ENCODE peak calls at places on chromosomes 2 and 18, in ten cellular contexts. One of them, this sample, is unnamed.

GRCh38 chr2:200624660-200625059 is 38.8 kb downstream of the AOX1 start:
- DNase-seq in left colon: no peak
- DNase-seq in OCI-LY7: no peak
- DNase-seq in upper lobe of right lung: no peak
- DNase-seq in HEK293T: no peak
- DNase-seq in uterus: no peak
- DNase-seq in activated CD4-positive, alpha-beta T cell treated with anti-CD3 and anti-CD28 coated beads, Interleukin-2, amount 50 U/mL, for 24 hours: no peak
- DNase-seq in mesothelial cell of epicardium: no peak
- DNase-seq in AG08396: no peak
- DNase-seq in pancreas: no peak
- DNase-seq in this sample: no peak

GRCh38 chr2:160358051-160358450 is 135.6 kb downstream of the RBMS1 start:
- DNase-seq in left colon: no peak
- DNase-seq in activated CD4-positive, alpha-beta T cell treated with anti-CD3 and anti-CD28 coated beads, Interleukin-2, amount 50 U/mL, for 24 hours: no peak
- DNase-seq in upper lobe of right lung: no peak
- DNase-seq in mesothelial cell of epicardium: no peak
- DNase-seq in HEK293T: no peak
- DNase-seq in OCI-LY7: no peak
- DNase-seq in AG08396: no peak
- DNase-seq in pancreas: no peak
- DNase-seq in uterus: no peak
- DNase-seq in this sample: no peak

GRCh38 chr2:43790118-43790517 is 16.3 kb downstream of the DYNC2LI1 start:
- DNase-seq in activated CD4-positive, alpha-beta T cell treated with anti-CD3 and anti-CD28 coated beads, Interleukin-2, amount 50 U/mL, for 24 hours: no peak
- DNase-seq in AG08396: no peak
- DNase-seq in HEK293T: no peak
- DNase-seq in pancreas: no peak
- DNase-seq in mesothelial cell of epicardium: no peak
- DNase-seq in uterus: no peak
- DNase-seq in left colon: no peak
- DNase-seq in OCI-LY7: no peak
- DNase-seq in upper lobe of right lung: no peak
- DNase-seq in this sample: no peak

GRCh38 chr18:79944746-79945117 is 6.7 kb downstream of the SLC66A2 start:
- DNase-seq in upper lobe of right lung: peak
- DNase-seq in activated CD4-positive, alpha-beta T cell treated with anti-CD3 and anti-CD28 coated beads, Interleukin-2, amount 50 U/mL, for 24 hours: no peak
- DNase-seq in HEK293T: no peak
- DNase-seq in left colon: no peak
- DNase-seq in pancreas: no peak
- DNase-seq in uterus: no peak
- DNase-seq in mesothelial cell of epicardium: no peak
- DNase-seq in OCI-LY7: no peak
- DNase-seq in AG08396: no peak
- DNase-seq in this sample: no peak

GRCh38 chr18:12283666-12284065 is 24.4 kb upstream of the TUBB6 start:
- DNase-seq in AG08396: no peak
- DNase-seq in activated CD4-positive, alpha-beta T cell treated with anti-CD3 and anti-CD28 coated beads, Interleukin-2, amount 50 U/mL, for 24 hours: no peak
- DNase-seq in OCI-LY7: no peak
- DNase-seq in mesothelial cell of epicardium: no peak
- DNase-seq in HEK293T: no peak
- DNase-seq in upper lobe of right lung: no peak
- DNase-seq in pancreas: no peak
- DNase-seq in uterus: no peak
- DNase-seq in left colon: no peak
- DNase-seq in this sample: no peak

GRCh38 chr2:223055836-223056235 is 3.8 kb downstream of the KCNE4 start:
- DNase-seq in activated CD4-positive, alpha-beta T cell treated with anti-CD3 and anti-CD28 coated beads, Interleukin-2, amount 50 U/mL, for 24 hours: no peak
- DNase-seq in pancreas: no peak
- DNase-seq in OCI-LY7: no peak
- DNase-seq in HEK293T: no peak
- DNase-seq in mesothelial cell of epicardium: no peak
- DNase-seq in upper lobe of right lung: no peak
- DNase-seq in left colon: no peak
- DNase-seq in uterus: peak
- DNase-seq in AG08396: no peak
- DNase-seq in this sample: no peak

GRCh38 chr2:172672999-172673726 is 62.5 kb upstream of the RAPGEF4 start:
- DNase-seq in uterus: no peak
- DNase-seq in activated CD4-positive, alpha-beta T cell treated with anti-CD3 and anti-CD28 coated beads, Interleukin-2, amount 50 U/mL, for 24 hours: no peak
- DNase-seq in left colon: peak
- DNase-seq in OCI-LY7: no peak
- DNase-seq in pancreas: no peak
- DNase-seq in HEK293T: no peak
- DNase-seq in mesothelial cell of epicardium: no peak
- DNase-seq in upper lobe of right lung: no peak
- DNase-seq in AG08396: no peak
- DNase-seq in this sample: no peak

GRCh38 chr18:53534203-53534602 is 690.3 kb downstream of the MBD2 start:
- DNase-seq in mesothelial cell of epicardium: no peak
- DNase-seq in activated CD4-positive, alpha-beta T cell treated with anti-CD3 and anti-CD28 coated beads, Interleukin-2, amount 50 U/mL, for 24 hours: no peak
- DNase-seq in OCI-LY7: no peak
- DNase-seq in HEK293T: no peak
- DNase-seq in AG08396: no peak
- DNase-seq in pancreas: no peak
- DNase-seq in uterus: no peak
- DNase-seq in left colon: no peak
- DNase-seq in upper lobe of right lung: no peak
- DNase-seq in this sample: no peak

GRCh38 chr2:56681659-56682396 is 498.0 kb downstream of the CCDC85A start:
- DNase-seq in upper lobe of right lung: no peak
- DNase-seq in uterus: no peak
- DNase-seq in OCI-LY7: no peak
- DNase-seq in mesothelial cell of epicardium: no peak
- DNase-seq in pancreas: no peak
- DNase-seq in activated CD4-positive, alpha-beta T cell treated with anti-CD3 and anti-CD28 coated beads, Interleukin-2, amount 50 U/mL, for 24 hours: no peak
- DNase-seq in left colon: no peak
- DNase-seq in HEK293T: no peak
- DNase-seq in AG08396: no peak
- DNase-seq in this sample: no peak

GRCh38 chr18:23337599-23338444 is 115.3 kb upstream of the RIOK3 start:
- DNase-seq in AG08396: no peak
- DNase-seq in mesothelial cell of epicardium: no peak
- DNase-seq in HEK293T: peak
- DNase-seq in left colon: no peak
- DNase-seq in OCI-LY7: no peak
- DNase-seq in upper lobe of right lung: no peak
- DNase-seq in pancreas: no peak
- DNase-seq in uterus: no peak
- DNase-seq in activated CD4-positive, alpha-beta T cell treated with anti-CD3 and anti-CD28 coated beads, Interleukin-2, amount 50 U/mL, for 24 hours: no peak
- DNase-seq in this sample: no peak

GRCh38 chr2:198692907-198693510 is 764.7 kb downstream of the SATB2 start:
- DNase-seq in mesothelial cell of epicardium: no peak
- DNase-seq in activated CD4-positive, alpha-beta T cell treated with anti-CD3 and anti-CD28 coated beads, Interleukin-2, amount 50 U/mL, for 24 hours: no peak
- DNase-seq in OCI-LY7: no peak
- DNase-seq in HEK293T: peak
- DNase-seq in upper lobe of right lung: no peak
- DNase-seq in pancreas: no peak
- DNase-seq in AG08396: no peak
- DNase-seq in left colon: no peak
- DNase-seq in uterus: no peak
- DNase-seq in this sample: no peak

GRCh38 chr2:201858781-201859180 is 52.4 kb downstream of the CDK15 start:
- DNase-seq in mesothelial cell of epicardium: peak
- DNase-seq in HEK293T: no peak
- DNase-seq in activated CD4-positive, alpha-beta T cell treated with anti-CD3 and anti-CD28 coated beads, Interleukin-2, amount 50 U/mL, for 24 hours: no peak
- DNase-seq in uterus: peak
- DNase-seq in upper lobe of right lung: no peak
- DNase-seq in left colon: peak
- DNase-seq in AG08396: no peak
- DNase-seq in OCI-LY7: no peak
- DNase-seq in pancreas: no peak
- DNase-seq in this sample: no peak

GRCh38 chr2:159091381-159091780 is 122.9 kb downstream of the TANC1 start:
- DNase-seq in uterus: no peak
- DNase-seq in OCI-LY7: no peak
- DNase-seq in activated CD4-positive, alpha-beta T cell treated with anti-CD3 and anti-CD28 coated beads, Interleukin-2, amount 50 U/mL, for 24 hours: no peak
- DNase-seq in HEK293T: no peak
- DNase-seq in mesothelial cell of epicardium: no peak
- DNase-seq in AG08396: no peak
- DNase-seq in upper lobe of right lung: no peak
- DNase-seq in pancreas: no peak
- DNase-seq in left colon: no peak
- DNase-seq in this sample: no peak

GRCh38 chr18:50315100-50315871 is 27.8 kb upstream of the CXXC1 start:
- DNase-seq in left colon: no peak
- DNase-seq in pancreas: no peak
- DNase-seq in mesothelial cell of epicardium: no peak
- DNase-seq in uterus: no peak
- DNase-seq in activated CD4-positive, alpha-beta T cell treated with anti-CD3 and anti-CD28 coated beads, Interleukin-2, amount 50 U/mL, for 24 hours: no peak
- DNase-seq in OCI-LY7: peak
- DNase-seq in HEK293T: no peak
- DNase-seq in AG08396: no peak
- DNase-seq in upper lobe of right lung: no peak
- DNase-seq in this sample: no peak

GRCh38 chr18:61606068-61606660 is 272.9 kb downstream of the CDH20 start:
- DNase-seq in uterus: peak
- DNase-seq in OCI-LY7: no peak
- DNase-seq in activated CD4-positive, alpha-beta T cell treated with anti-CD3 and anti-CD28 coated beads, Interleukin-2, amount 50 U/mL, for 24 hours: no peak
- DNase-seq in HEK293T: no peak
- DNase-seq in mesothelial cell of epicardium: peak
- DNase-seq in pancreas: no peak
- DNase-seq in left colon: no peak
- DNase-seq in upper lobe of right lung: no peak
- DNase-seq in AG08396: peak
- DNase-seq in this sample: peak

GRCh38 chr2:70553584-70554337 is at the start of gene TGFA:
- DNase-seq in mesothelial cell of epicardium: peak
- DNase-seq in AG08396: peak
- DNase-seq in left colon: peak
- DNase-seq in upper lobe of right lung: peak
- DNase-seq in HEK293T: peak
- DNase-seq in pancreas: peak
- DNase-seq in uterus: peak
- DNase-seq in activated CD4-positive, alpha-beta T cell treated with anti-CD3 and anti-CD28 coated beads, Interleukin-2, amount 50 U/mL, for 24 hours: peak
- DNase-seq in OCI-LY7: no peak
- DNase-seq in this sample: peak

GRCh38 chr2:36338827-36339145 is 16.8 kb upstream of the CRIM1 start:
- DNase-seq in upper lobe of right lung: no peak
- DNase-seq in AG08396: peak
- DNase-seq in OCI-LY7: no peak
- DNase-seq in left colon: no peak
- DNase-seq in activated CD4-positive, alpha-beta T cell treated with anti-CD3 and anti-CD28 coated beads, Interleukin-2, amount 50 U/mL, for 24 hours: no peak
- DNase-seq in pancreas: no peak
- DNase-seq in mesothelial cell of epicardium: no peak
- DNase-seq in uterus: no peak
- DNase-seq in HEK293T: no peak
- DNase-seq in this sample: no peak

GRCh38 chr2:47313141-47313691 is 89.7 kb upstream of the MSH2 start:
- DNase-seq in upper lobe of right lung: no peak
- DNase-seq in left colon: peak
- DNase-seq in mesothelial cell of epicardium: no peak
- DNase-seq in AG08396: no peak
- DNase-seq in HEK293T: no peak
- DNase-seq in uterus: no peak
- DNase-seq in activated CD4-positive, alpha-beta T cell treated with anti-CD3 and anti-CD28 coated beads, Interleukin-2, amount 50 U/mL, for 24 hours: no peak
- DNase-seq in OCI-LY7: no peak
- DNase-seq in pancreas: peak
- DNase-seq in this sample: no peak

GRCh38 chr2:195600796-195601195 is 56.2 kb upstream of the SLC39A10 start:
- DNase-seq in HEK293T: no peak
- DNase-seq in mesothelial cell of epicardium: no peak
- DNase-seq in left colon: no peak
- DNase-seq in activated CD4-positive, alpha-beta T cell treated with anti-CD3 and anti-CD28 coated beads, Interleukin-2, amount 50 U/mL, for 24 hours: no peak
- DNase-seq in upper lobe of right lung: no peak
- DNase-seq in OCI-LY7: no peak
- DNase-seq in pancreas: no peak
- DNase-seq in AG08396: no peak
- DNase-seq in uterus: no peak
- DNase-seq in this sample: no peak

GRCh38 chr2:240987588-240987987 is 10.8 kb upstream of the SNED1 start:
- DNase-seq in mesothelial cell of epicardium: no peak
- DNase-seq in pancreas: peak
- DNase-seq in HEK293T: no peak
- DNase-seq in activated CD4-positive, alpha-beta T cell treated with anti-CD3 and anti-CD28 coated beads, Interleukin-2, amount 50 U/mL, for 24 hours: no peak
- DNase-seq in left colon: peak
- DNase-seq in uterus: no peak
- DNase-seq in upper lobe of right lung: no peak
- DNase-seq in AG08396: no peak
- DNase-seq in OCI-LY7: no peak
- DNase-seq in this sample: peak

GRCh38 chr2:120771556-120772208 is 36.0 kb downstream of the GLI2 start:
- DNase-seq in AG08396: peak
- DNase-seq in uterus: peak
- DNase-seq in mesothelial cell of epicardium: no peak
- DNase-seq in pancreas: peak
- DNase-seq in OCI-LY7: no peak
- DNase-seq in activated CD4-positive, alpha-beta T cell treated with anti-CD3 and anti-CD28 coated beads, Interleukin-2, amount 50 U/mL, for 24 hours: no peak
- DNase-seq in upper lobe of right lung: peak
- DNase-seq in left colon: peak
- DNase-seq in HEK293T: no peak
- DNase-seq in this sample: peak

GRCh38 chr18:7608798-7609197 is 41.7 kb downstream of the PTPRM start:
- DNase-seq in AG08396: peak
- DNase-seq in upper lobe of right lung: no peak
- DNase-seq in activated CD4-positive, alpha-beta T cell treated with anti-CD3 and anti-CD28 coated beads, Interleukin-2, amount 50 U/mL, for 24 hours: no peak
- DNase-seq in OCI-LY7: no peak
- DNase-seq in HEK293T: no peak
- DNase-seq in left colon: no peak
- DNase-seq in pancreas: no peak
- DNase-seq in mesothelial cell of epicardium: no peak
- DNase-seq in uterus: no peak
- DNase-seq in this sample: no peak

GRCh38 chr18:29241199-29241598 is 1064.3 kb upstream of the CDH2 start:
- DNase-seq in uterus: no peak
- DNase-seq in pancreas: no peak
- DNase-seq in activated CD4-positive, alpha-beta T cell treated with anti-CD3 and anti-CD28 coated beads, Interleukin-2, amount 50 U/mL, for 24 hours: no peak
- DNase-seq in OCI-LY7: no peak
- DNase-seq in HEK293T: no peak
- DNase-seq in AG08396: no peak
- DNase-seq in left colon: no peak
- DNase-seq in upper lobe of right lung: no peak
- DNase-seq in mesothelial cell of epicardium: no peak
- DNase-seq in this sample: no peak

GRCh38 chr2:142874293-142874814 is 3.1 kb upstream of the KYNU start:
- DNase-seq in mesothelial cell of epicardium: no peak
- DNase-seq in AG08396: no peak
- DNase-seq in activated CD4-positive, alpha-beta T cell treated with anti-CD3 and anti-CD28 coated beads, Interleukin-2, amount 50 U/mL, for 24 hours: no peak
- DNase-seq in HEK293T: no peak
- DNase-seq in OCI-LY7: no peak
- DNase-seq in left colon: peak
- DNase-seq in pancreas: no peak
- DNase-seq in upper lobe of right lung: peak
- DNase-seq in uterus: no peak
- DNase-seq in this sample: no peak

GRCh38 chr2:218798767-218799504 is 17.0 kb downstream of the CYP27A1 start:
- DNase-seq in OCI-LY7: no peak
- DNase-seq in HEK293T: no peak
- DNase-seq in pancreas: no peak
- DNase-seq in mesothelial cell of epicardium: no peak
- DNase-seq in left colon: no peak
- DNase-seq in AG08396: no peak
- DNase-seq in uterus: no peak
- DNase-seq in upper lobe of right lung: no peak
- DNase-seq in activated CD4-positive, alpha-beta T cell treated with anti-CD3 and anti-CD28 coated beads, Interleukin-2, amount 50 U/mL, for 24 hours: no peak
- DNase-seq in this sample: no peak

GRCh38 chr2:66733361-66733760 is 298.4 kb downstream of the MEIS1 start:
- DNase-seq in mesothelial cell of epicardium: no peak
- DNase-seq in upper lobe of right lung: no peak
- DNase-seq in pancreas: no peak
- DNase-seq in uterus: peak
- DNase-seq in OCI-LY7: no peak
- DNase-seq in AG08396: no peak
- DNase-seq in left colon: no peak
- DNase-seq in HEK293T: no peak
- DNase-seq in activated CD4-positive, alpha-beta T cell treated with anti-CD3 and anti-CD28 coated beads, Interleukin-2, amount 50 U/mL, for 24 hours: no peak
- DNase-seq in this sample: no peak

GRCh38 chr2:6557737-6558136 is 308.0 kb downstream of the CMPK2 start:
- DNase-seq in AG08396: no peak
- DNase-seq in upper lobe of right lung: no peak
- DNase-seq in mesothelial cell of epicardium: no peak
- DNase-seq in HEK293T: no peak
- DNase-seq in activated CD4-positive, alpha-beta T cell treated with anti-CD3 and anti-CD28 coated beads, Interleukin-2, amount 50 U/mL, for 24 hours: no peak
- DNase-seq in pancreas: no peak
- DNase-seq in uterus: no peak
- DNase-seq in left colon: no peak
- DNase-seq in OCI-LY7: no peak
- DNase-seq in this sample: no peak

GRCh38 chr18:80218341-80219227 is 28.7 kb downstream of the PARD6G start:
- DNase-seq in left colon: no peak
- DNase-seq in pancreas: no peak
- DNase-seq in mesothelial cell of epicardium: peak
- DNase-seq in HEK293T: no peak
- DNase-seq in OCI-LY7: no peak
- DNase-seq in AG08396: no peak
- DNase-seq in uterus: no peak
- DNase-seq in upper lobe of right lung: no peak
- DNase-seq in activated CD4-positive, alpha-beta T cell treated with anti-CD3 and anti-CD28 coated beads, Interleukin-2, amount 50 U/mL, for 24 hours: no peak
- DNase-seq in this sample: no peak

This sample was measured in Right ventricle myocardium superior.